ENCODE peak calls at places on chromosomes 1 and 21, in five cellular contexts. J, P, S, K and Q are unnamed samples.

GRCh38 chr21:46082638-46083270 is 15.2 kb upstream of the COL6A2 start:
- DNase-seq in J (peak; percentile 39), P (no peak), S (no peak), K (no peak), Q (peak; percentile 68)

GRCh38 chr1:55057956-55058298 is 18.6 kb downstream of the PCSK9 start:
- DNase-seq in J (no peak), P (no peak), S (no peak), K (no peak), Q (peak; percentile 68)

GRCh38 chr1:114009393-114009792 is 30.1 kb downstream of the OLFML3 start:
- DNase-seq in J (no peak), P (no peak), S (no peak), K (peak; percentile 85), Q (no peak)

GRCh38 chr1:183248989-183249691 is 63.1 kb downstream of the LAMC2 start:
- DNase-seq in J (no peak), P (no peak), S (no peak), K (no peak), Q (no peak)

GRCh38 chr1:154624756-154625643 is 17.0 kb upstream of the ADAR start:
- DNase-seq in J (no peak), P (no peak), S (peak; percentile 67), K (peak; percentile 53), Q (no peak)

GRCh38 chr1:59159557-59160203 is 137.2 kb upstream of the FGGY start:
- DNase-seq in J (no peak), P (no peak), S (no peak), K (no peak), Q (no peak)

GRCh38 chr1:109719337-109719837 is 7.3 kb downstream of the GSTM5 start:
- DNase-seq in J (no peak), P (no peak), S (no peak), K (peak; percentile 61), Q (no peak)

GRCh38 chr1:207959141-207959825 is 48.4 kb upstream of the CD34 start:
- DNase-seq in J (peak; percentile 80), P (no peak), S (no peak), K (peak; percentile 78), Q (no peak)

GRCh38 chr1:239386453-239387303 is at the start of gene CHRM3:
- DNase-seq in J (peak; percentile 89), P (peak; percentile 55), S (peak; percentile 46), K (peak; percentile 24), Q (no peak)

GRCh38 chr1:157961805-157962762 is 31.4 kb upstream of the KIRREL1 start:
- DNase-seq in J (no peak), P (peak; percentile 33), S (no peak), K (peak; percentile 70), Q (no peak)

GRCh38 chr21:14353712-14354111 is 29.2 kb downstream of the HSPA13 start:
- DNase-seq in J (no peak), P (no peak), S (no peak), K (no peak), Q (no peak)

GRCh38 chr1:30384286-30385245 is 338.8 kb downstream of the MATN1 start:
- DNase-seq in J (no peak), P (no peak), S (no peak), K (no peak), Q (peak; percentile 84)

GRCh38 chr1:97004054-97004453 is 282.5 kb downstream of the PTBP2 start:
- DNase-seq in J (no peak), P (no peak), S (no peak), K (peak; percentile 27), Q (no peak)

GRCh38 chr1:51627672-51628071 is 10.8 kb downstream of the OSBPL9 start:
- DNase-seq in J (no peak), P (no peak), S (no peak), K (peak; percentile 78), Q (no peak)

GRCh38 chr1:163583782-163584181 is 262.0 kb downstream of the NUF2 start:
- DNase-seq in J (no peak), P (no peak), S (no peak), K (no peak), Q (no peak)

GRCh38 chr1:83499998-83500397 is 498.9 kb downstream of the TTLL7 start:
- DNase-seq in J (no peak), P (no peak), S (no peak), K (no peak), Q (no peak)

GRCh38 chr1:182084487-182085316 is 23.2 kb upstream of the ZNF648 start:
- DNase-seq in J (peak; percentile 94), P (peak; percentile 68), S (peak; percentile 13), K (peak; percentile 80), Q (peak; percentile 94)

GRCh38 chr1:27027575-27028250 is 15.1 kb upstream of the TENT5B start:
- DNase-seq in J (no peak), P (no peak), S (no peak), K (peak; percentile 40), Q (no peak)

GRCh38 chr1:25037174-25038074 is 107.3 kb upstream of the RUNX3 start:
- DNase-seq in J (no peak), P (peak; percentile 60), S (no peak), K (peak; percentile 35), Q (no peak)

GRCh38 chr1:228214921-228215662 is 7.2 kb downstream of the OBSCN start:
- DNase-seq in J (no peak), P (no peak), S (no peak), K (no peak), Q (peak; percentile 63)

GRCh38 chr1:154407021-154407865 is 2.1 kb downstream of the IL6R start:
- DNase-seq in J (peak; percentile 54), P (no peak), S (no peak), K (no peak), Q (no peak)

GRCh38 chr1:226939439-226940028 is 560 bp upstream of the COQ8A start:
- DNase-seq in J (peak; percentile 81), P (peak; percentile 31), S (no peak), K (peak; percentile 59), Q (no peak)

GRCh38 chr21:26840912-26841311 is 4.3 kb downstream of the ADAMTS1 start:
- DNase-seq in J (no peak), P (no peak), S (no peak), K (peak; percentile 87), Q (no peak)

GRCh38 chr1:2256430-2257244 is 28.5 kb downstream of the SKI start:
- DNase-seq in J (no peak), P (no peak), S (no peak), K (no peak), Q (no peak)

GRCh38 chr1:234970731-234971476 is 157.7 kb downstream of the TOMM20 start:
- DNase-seq in J (no peak), P (no peak), S (peak; percentile 89), K (peak; percentile 98), Q (peak; percentile 96)

GRCh38 chr21:44993321-44994015 is 53.6 kb downstream of the SLX9 start:
- DNase-seq in J (peak; percentile 48), P (no peak), S (no peak), K (no peak), Q (no peak)

GRCh38 chr1:92483442-92484170 is 3.1 kb downstream of the GFI1 start:
- DNase-seq in J (peak; percentile 82), P (no peak), S (no peak), K (no peak), Q (no peak)

GRCh38 chr1:235968837-235969236 is 96.1 kb downstream of the NID1 start:
- DNase-seq in J (no peak), P (no peak), S (no peak), K (no peak), Q (no peak)

GRCh38 chr1:229148041-229148671 is 122.8 kb upstream of the RAB4A start:
- DNase-seq in J (no peak), P (no peak), S (no peak), K (peak; percentile 72), Q (no peak)

GRCh38 chr1:53688703-53689102 is 50.3 kb downstream of the GLIS1 start:
- DNase-seq in J (no peak), P (peak; percentile 16), S (no peak), K (no peak), Q (no peak)
- TF ChIP-seq CTCF in J (no peak), P (no peak), S (no peak), K (no peak), Q (peak; percentile 35)

DNA sequence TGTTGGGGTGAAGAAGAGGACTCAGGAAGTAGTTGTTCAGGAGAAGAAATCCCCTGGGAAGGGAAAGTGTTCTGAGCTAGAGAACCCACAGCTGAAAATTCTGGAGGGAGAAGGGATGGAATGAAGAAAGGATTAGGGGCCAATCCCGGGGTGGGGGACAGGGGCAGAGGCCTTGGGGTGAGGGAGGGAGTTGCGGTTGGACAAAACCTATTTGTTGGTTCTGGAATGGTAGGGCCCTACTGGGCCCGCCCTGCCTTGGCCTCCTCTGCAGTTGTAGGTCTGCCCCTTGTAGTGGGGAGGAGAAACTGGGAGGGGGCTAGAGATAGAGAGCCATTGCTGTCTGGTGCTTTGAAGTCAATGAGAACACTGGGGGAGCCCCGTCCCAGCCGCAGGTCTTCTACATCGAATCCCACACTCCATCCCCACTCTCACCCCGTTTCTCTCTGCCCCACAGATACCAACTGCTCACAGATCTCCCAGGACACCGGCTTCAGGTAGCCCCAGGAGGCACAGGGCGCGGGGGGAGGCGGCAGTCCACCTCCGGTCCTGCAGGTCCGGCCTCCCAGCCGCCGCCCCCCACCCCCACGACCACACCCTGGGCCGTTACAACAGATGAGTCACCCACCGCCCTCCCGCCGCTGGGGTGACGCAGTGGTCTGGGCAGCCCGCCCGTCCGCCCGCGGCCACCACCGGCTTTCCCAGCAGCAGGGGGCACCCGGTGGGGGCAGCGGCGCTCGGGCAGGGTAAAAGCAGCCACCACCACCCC is 1.1 kb downstream of the TAGLN2 start:
- DNase-seq in J (peak; percentile 92), P (peak; percentile 96), S (peak; percentile 66), K (peak; percentile 93), Q (peak; percentile 97)
- TF ChIP-seq CTCF in J (no peak), P (no peak), S (no peak), K (no peak), Q (no peak)

GRCh38 chr1:175933801-175934200 is 190.4 kb upstream of the TNR start:
- DNase-seq in J (no peak), P (no peak), S (no peak), K (peak; percentile 21), Q (no peak)
- TF ChIP-seq CTCF in J (no peak), P (no peak), S (no peak), K (no peak), Q (no peak)

GRCh38 chr21:32359719-32360260 is 33.0 kb downstream of the URB1 start:
- DNase-seq in J (no peak), P (peak; percentile 50), S (no peak), K (no peak), Q (no peak)
- TF ChIP-seq CTCF in J (no peak), P (no peak), S (peak; percentile 38), K (peak; percentile 24), Q (peak; percentile 18)

GRCh38 chr1:230976825-230977747 is 1.6 kb downstream of the TTC13 start:
- DNase-seq in J (no peak), P (no peak), S (no peak), K (no peak), Q (no peak)

GRCh38 chr1:230977781-230978490 is 725 bp downstream of the TTC13 start:
- DNase-seq in J (peak; percentile 72), P (peak; percentile 9), S (no peak), K (peak; percentile 16), Q (no peak)

GRCh38 chr1:230979389-230979716 is 459 bp downstream of the ARV1 start:
- DNase-seq in J (no peak), P (no peak), S (no peak), K (no peak), Q (no peak)

GRCh38 chr1:230978491-230979388 is at the start of the genes ARV1 and TTC13:
- DNase-seq in J (peak; percentile 98), P (peak; percentile 98), S (peak; percentile 93), K (peak; percentile 99), Q (peak; percentile 99)

GRCh38 chr1:230976360-230976759 is 2.3 kb downstream of the TTC13 start:
- DNase-seq in J (no peak), P (no peak), S (no peak), K (no peak), Q (no peak)
- TF ChIP-seq CTCF in J (no peak), P (no peak), S (no peak), K (no peak), Q (no peak)

GRCh38 chr1:111441573-111442192 is 7.4 kb downstream of the WDR77 start:
- DNase-seq in J (no peak), P (no peak), S (no peak), K (peak; percentile 34), Q (no peak)
- TF ChIP-seq CTCF in J (no peak), P (peak; percentile 41), S (peak; percentile 43), K (peak; percentile 58), Q (peak; percentile 46)